ENCODE peak calls at places on chromosomes 12 and 14, in seven cellular contexts. J is DND-41, A is epithelial cell of esophagus, U is tibial artery, B is D721Med, N is fibroblast of pulmonary artery, T is nephron progenitor cell. E is an unnamed sample.

GRCh38 chr12:80107221-80107620 is 7.9 kb downstream of the OTOGL start:
- DNase-seq in J (no peak), A (no peak), U (no peak), B (no peak), N (no peak), T (no peak), E (no peak)

GRCh38 chr12:69527506-69528272 is 57.5 kb downstream of the FRS2 start:
- DNase-seq in J (no peak), A (peak; percentile 88), U (no peak), B (no peak), N (peak; percentile 80), T (no peak), E (no peak)

GRCh38 chr12:26715232-26715631 is 117.8 kb downstream of the ITPR2 start:
- DNase-seq in J (no peak), A (no peak), U (no peak), B (no peak), N (no peak), T (no peak), E (no peak)

GRCh38 chr12:32489070-32489469 is 89.7 kb downstream of the FGD4 start:
- DNase-seq in J (no peak), A (no peak), U (no peak), B (no peak), N (no peak), T (no peak), E (no peak)

GRCh38 chr12:104593482-104593881 is 136.7 kb downstream of the CHST11 start:
- DNase-seq in J (no peak), A (no peak), U (no peak), B (no peak), N (no peak), T (no peak), E (no peak)

GRCh38 chr12:12017798-12018197 is 52.9 kb upstream of the BCL2L14 start:
- DNase-seq in J (no peak), A (no peak), U (no peak), B (no peak), N (no peak), T (no peak), E (peak; percentile 46)

GRCh38 chr12:74790958-74791357 is 253.3 kb downstream of the ATXN7L3B start:
- DNase-seq in J (no peak), A (no peak), U (no peak), B (no peak), N (no peak), T (no peak), E (no peak)

GRCh38 chr12:20494803-20495202 is 126.5 kb downstream of the PDE3A start:
- DNase-seq in J (no peak), A (no peak), U (no peak), B (no peak), N (no peak), T (no peak), E (no peak)

GRCh38 chr14:88198441-88198840 is 124.6 kb downstream of the KCNK10 start:
- DNase-seq in J (no peak), A (no peak), U (no peak), B (no peak), N (no peak), T (no peak), E (no peak)

GRCh38 chr14:61462566-61463195 is 141.3 kb downstream of the PRKCH start:
- DNase-seq in J (no peak), A (peak; percentile 77), U (no peak), B (no peak), N (peak; percentile 88), T (no peak), E (peak; percentile 82)

GRCh38 chr12:75720807-75721206 is 209.4 kb upstream of the KRR1 start:
- DNase-seq in J (no peak), A (peak; percentile 89), U (no peak), B (no peak), N (no peak), T (peak; percentile 11), E (peak; percentile 67)

GRCh38 chr12:25284024-25284423 is 33.3 kb upstream of the KRAS start:
- DNase-seq in J (no peak), A (peak; percentile 67), U (no peak), B (no peak), N (no peak), T (no peak), E (no peak)

GRCh38 chr14:89391123-89391522 is 25.9 kb downstream of the FOXN3 start:
- DNase-seq in J (no peak), A (peak; percentile 27), U (no peak), B (no peak), N (no peak), T (no peak), E (no peak)

GRCh38 chr14:90630407-90630806 is 185.8 kb downstream of the TTC7B start:
- DNase-seq in J (no peak), A (peak; percentile 38), U (no peak), B (no peak), N (peak; percentile 11), T (no peak), E (no peak)

GRCh38 chr14:74510955-74511354 is 17.4 kb downstream of the ISCA2 start:
- DNase-seq in J (no peak), A (peak; percentile 77), U (peak; percentile 83), B (no peak), N (peak; percentile 48), T (no peak), E (no peak)

GRCh38 chr12:52691765-52692150 is 11.6 kb upstream of the KRT1 start:
- DNase-seq in J (no peak), A (no peak), U (no peak), B (no peak), N (no peak), T (no peak), E (no peak)

GRCh38 chr12:52690351-52691075 is 10.3 kb upstream of the KRT1 start:
- DNase-seq in J (no peak), A (no peak), U (no peak), B (no peak), N (no peak), T (no peak), E (no peak)

GRCh38 chr12:52693261-52693660 is 10.1 kb downstream of the KRT77 start:
- DNase-seq in J (no peak), A (no peak), U (no peak), B (no peak), N (no peak), T (no peak), E (no peak)

GRCh38 chr12:52691076-52691764 is 11.0 kb upstream of the KRT1 start:
- DNase-seq in J (no peak), A (no peak), U (no peak), B (no peak), N (no peak), T (peak; percentile 72), E (peak; percentile 35)

DNA sequence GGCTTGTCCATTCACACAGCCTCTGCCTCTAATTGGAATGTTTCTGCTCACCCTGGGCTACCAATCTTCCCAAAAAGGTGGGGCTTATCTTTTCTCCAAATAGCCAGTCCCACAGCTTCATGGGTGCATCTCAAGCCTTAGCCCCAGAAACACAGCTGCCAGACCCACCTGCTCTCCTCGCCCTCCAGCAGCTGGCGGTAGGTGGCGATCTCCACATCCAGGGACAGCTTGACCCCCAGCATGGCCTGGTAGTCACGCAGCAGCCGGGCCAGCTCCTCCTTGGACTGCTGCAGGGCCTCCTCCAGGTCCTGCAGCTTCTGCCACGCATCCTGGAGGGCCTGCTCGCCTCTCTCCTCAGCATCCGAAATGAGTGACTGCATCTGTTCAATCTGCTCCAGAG is 11.1 kb downstream of the KRT77 start:
- DNase-seq in J (no peak), A (no peak), U (no peak), B (no peak), N (no peak), T (peak; percentile 38), E (no peak)
- TF ChIP-seq CTCF in J (no peak), A (no peak), U (no peak), B (no peak), N (peak; percentile 27), T (peak; percentile 19), E (peak; percentile 35)

GRCh38 chr12:52501490-52501889 is 8.4 kb upstream of the KRT6A start:
- DNase-seq in J (no peak), A (peak; percentile 64), U (no peak), B (no peak), N (no peak), T (no peak), E (no peak)
- TF ChIP-seq CTCF in J (no peak), A (no peak), U (no peak), B (no peak), N (no peak), T (no peak), E (no peak)

DNA sequence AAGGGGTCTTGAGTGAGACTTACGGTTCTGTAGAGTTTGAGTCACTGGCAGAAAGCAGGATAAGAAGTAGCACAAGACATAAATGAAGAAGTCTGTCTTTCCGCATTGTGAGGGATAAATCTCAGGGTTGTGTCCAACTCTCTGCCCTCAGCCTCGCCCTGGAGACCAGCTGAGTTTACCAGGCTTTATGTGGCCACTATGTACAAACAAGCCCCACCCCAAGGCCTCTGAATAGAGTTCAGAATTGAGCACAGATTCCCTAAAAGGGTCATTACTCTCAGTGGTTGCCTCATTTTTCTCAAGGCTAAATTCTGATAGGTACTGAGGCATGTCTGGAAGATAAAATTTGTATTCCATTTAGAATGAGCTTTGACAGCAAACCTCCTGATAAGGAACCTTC is at the start of gene PZP:
- DNase-seq in J (no peak), A (no peak), U (no peak), B (no peak), N (no peak), T (no peak), E (no peak)
- TF ChIP-seq CTCF in J (no peak), A (no peak), U (no peak), B (no peak), N (no peak), T (no peak), E (no peak)

GRCh38 chr12:120235369-120236123 is 30.0 kb downstream of the PXN start:
- DNase-seq in J (no peak), A (no peak), U (no peak), B (no peak), N (no peak), T (peak; percentile 43), E (no peak)
- TF ChIP-seq CTCF in J (peak; percentile 38), A (no peak), U (no peak), B (peak; percentile 13), N (peak; percentile 36), T (peak; percentile 51), E (peak; percentile 56)

DNA sequence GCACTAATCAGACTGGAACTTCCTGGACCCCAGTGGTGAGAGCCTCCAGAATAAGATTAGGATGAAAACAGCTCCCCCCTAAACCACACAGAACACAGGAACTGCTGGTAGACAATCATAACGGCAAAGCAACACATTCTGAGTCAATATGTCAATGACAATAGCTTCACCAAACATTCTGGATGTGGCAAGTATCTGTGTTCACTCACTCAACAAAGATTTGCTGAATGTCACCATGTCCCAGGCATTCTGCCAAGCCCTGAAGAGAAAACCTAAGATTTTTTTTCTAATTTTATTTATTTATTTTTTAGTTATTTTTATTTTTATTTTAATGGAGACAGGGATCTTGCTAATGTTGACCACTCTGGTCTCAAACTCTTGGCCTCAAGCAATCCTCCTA is 65.2 kb downstream of the LRRC74A start:
- DNase-seq in J (no peak), A (no peak), U (no peak), B (no peak), N (no peak), T (no peak), E (no peak)
- TF ChIP-seq CTCF in J (no peak), A (no peak), U (no peak), B (no peak), N (no peak), T (no peak), E (no peak)

DNA sequence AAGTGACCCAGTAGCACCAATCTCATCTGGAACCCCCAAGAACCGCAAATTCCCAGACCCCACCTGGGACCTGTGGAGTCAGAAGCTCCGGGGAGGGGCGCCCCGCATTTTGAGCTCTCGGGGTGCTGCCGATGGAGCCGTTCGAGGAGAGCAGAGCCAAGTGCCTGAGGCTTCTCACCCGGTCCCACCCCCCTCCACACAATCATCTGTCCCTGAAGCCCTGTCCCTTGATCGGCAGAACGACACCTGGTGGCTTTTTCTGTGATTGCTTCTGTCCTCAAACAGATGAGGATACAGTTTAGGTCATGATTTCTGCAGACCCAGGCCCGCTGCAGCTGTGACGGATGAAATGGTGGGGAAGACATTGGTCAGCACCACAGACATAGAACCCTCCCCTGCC is 74.7 kb downstream of the NOC4L start:
- DNase-seq in J (peak; percentile 29), A (no peak), U (no peak), B (peak; percentile 53), N (no peak), T (peak; percentile 48), E (peak; percentile 62)
- TF ChIP-seq CTCF in J (peak; percentile 58), A (no peak), U (no peak), B (peak; percentile 43), N (peak; percentile 25), T (peak; percentile 30), E (peak; percentile 63)

E was measured in BE2C.